ENCODE peak calls at places on chromosomes 7 and 10, in nine cellular contexts. T is WERI-Rb-1, X is osteoblast, O is fibroblast of the aortic adventitia, W is cardiac fibroblast, D is mucosa of descending colon, U is hepatocyte, L is fibroblast of pulmonary artery, G is gastrocnemius medialis. H is an unnamed sample.
A peak's percentile ranks its signal among the peaks of the same experiment; 100 is the strongest.

GRCh38 chr7:103727982-103728610 is 261.4 kb downstream of the RELN start:
- DNase-seq in T (no peak), L (no peak), D (no peak), U (no peak), O (no peak), G (no peak), X (no peak), W (no peak), H (no peak)

GRCh38 chr10:76459016-76459415 is 1027.6 kb downstream of the LRMDA start:
- DNase-seq in T (no peak), X (no peak), G (no peak), W (no peak), O (peak; percentile 59), L (no peak), D (no peak), U (no peak), H (no peak)

GRCh38 chr7:98105942-98106544 is 619 bp upstream of the LMTK2 start:
- DNase-seq in G (no peak), X (no peak), D (peak; percentile 67), O (no peak), T (no peak), U (peak; percentile 28), W (no peak), L (no peak), H (peak; percentile 23)

GRCh38 chr7:41503438-41503837 is 199.5 kb downstream of the INHBA start:
- DNase-seq in U (no peak), O (peak; percentile 11), G (no peak), T (no peak), L (peak; percentile 14), W (peak; percentile 43), D (no peak), X (peak; percentile 75), H (no peak)

GRCh38 chr10:3484306-3485187 is 300.5 kb downstream of the KLF6 start:
- DNase-seq in W (peak; percentile 66), O (no peak), T (no peak), X (peak; percentile 90), L (peak; percentile 44), G (no peak), D (no peak), U (no peak), H (no peak)

GRCh38 chr7:144454256-144455039 is 51.0 kb upstream of the NOBOX start:
- DNase-seq in O (peak; percentile 2), L (peak; percentile 13), U (no peak), W (peak; percentile 18), X (no peak), T (no peak), D (no peak), G (no peak), H (no peak)

GRCh38 chr7:34841326-34841725 is 183.3 kb downstream of the NPSR1 start:
- DNase-seq in U (no peak), X (no peak), L (no peak), O (no peak), T (peak; percentile 65), D (no peak), G (no peak), W (no peak), H (no peak)

GRCh38 chr10:19904202-19904661 is 88.0 kb downstream of the PLXDC2 start:
- DNase-seq in G (no peak), O (no peak), X (no peak), L (peak; percentile 27), U (no peak), W (peak; percentile 58), D (no peak), T (no peak), H (no peak)

GRCh38 chr7:66683770-66684123 is 55.1 kb downstream of the KCTD7 start:
- DNase-seq in W (peak; percentile 7), U (no peak), D (no peak), O (peak; percentile 16), X (no peak), T (no peak), G (no peak), L (no peak), H (peak; percentile 45)

GRCh38 chr10:12319085-12319484 is 30.3 kb upstream of the CAMK1D start:
- DNase-seq in U (no peak), G (no peak), L (no peak), W (no peak), O (no peak), D (no peak), X (no peak), T (no peak), H (no peak)

GRCh38 chr10:98301664-98302319 is 33.8 kb upstream of the LOXL4 start:
- DNase-seq in X (no peak), D (no peak), O (no peak), G (no peak), W (no peak), L (no peak), U (no peak), T (peak; percentile 86), H (peak; percentile 25)

GRCh38 chr10:34430685-34431084 is 384.4 kb downstream of the PARD3 start:
- DNase-seq in G (no peak), U (no peak), O (no peak), L (no peak), X (no peak), T (no peak), W (peak; percentile 19), D (no peak), H (no peak)

GRCh38 chr7:24720283-24720682 is 37.0 kb downstream of the GSDME start:
- DNase-seq in O (no peak), D (no peak), X (no peak), T (no peak), W (no peak), G (no peak), L (no peak), U (no peak), H (no peak)

GRCh38 chr10:72424561-72424960 is 69.8 kb upstream of the DNAJB12 start:
- DNase-seq in T (no peak), O (no peak), W (no peak), L (peak; percentile 6), U (no peak), D (no peak), X (no peak), G (no peak), H (no peak)

GRCh38 chr10:6014241-6014761 is 37.0 kb upstream of the IL15RA start:
- DNase-seq in W (peak; percentile 64), O (peak; percentile 69), T (peak; percentile 6), L (peak; percentile 69), G (peak; percentile 29), U (peak; percentile 58), D (no peak), X (no peak), H (peak; percentile 57)

GRCh38 chr10:49366460-49366859 is 29.4 kb downstream of the DRGX start:
- DNase-seq in O (no peak), X (no peak), L (no peak), T (no peak), G (no peak), U (no peak), W (no peak), D (no peak), H (no peak)

GRCh38 chr10:125153693-125154490 is 6.5 kb downstream of the CTBP2 start:
- DNase-seq in L (no peak), W (peak; percentile 43), O (peak; percentile 54), D (no peak), U (peak; percentile 38), X (peak; percentile 92), G (no peak), T (no peak), H (peak; percentile 50)
- H3K4me3 ChIP-seq in L (no peak overlapping the region), W (no peak overlapping the region), O (no peak overlapping the region), D (no peak overlapping the region), U (no peak overlapping the region), X (no peak overlapping the region), G (no peak overlapping the region), T (no peak overlapping the region), H (no peak overlapping the region)

GRCh38 chr10:118712930-118713634 is 41.7 kb downstream of the CACUL1 start:
- DNase-seq in D (no peak), G (no peak), O (no peak), U (no peak), L (no peak), W (no peak), X (no peak), T (peak; percentile 39), H (no peak)
- TF ChIP-seq CTCF in D (no peak), G (no peak), O (peak; percentile 21), U (no peak), L (peak; percentile 7), W (peak; percentile 22), X (no peak), T (peak; percentile 71), H (no peak)

GRCh38 chr7:128940494-128941322 is 3.0 kb downstream of the IRF5 start:
- DNase-seq in D (peak; percentile 88), O (no peak), L (no peak), X (peak; percentile 76), W (no peak), T (no peak), G (no peak), U (no peak), H (no peak)
- H3K4me3 ChIP-seq in D (no peak overlapping the region), O (no peak overlapping the region), L (no peak overlapping the region), X (no peak overlapping the region), W (no peak overlapping the region), T (no peak overlapping the region), G (no peak overlapping the region), U (no peak overlapping the region), H (no peak overlapping the region)

DNA sequence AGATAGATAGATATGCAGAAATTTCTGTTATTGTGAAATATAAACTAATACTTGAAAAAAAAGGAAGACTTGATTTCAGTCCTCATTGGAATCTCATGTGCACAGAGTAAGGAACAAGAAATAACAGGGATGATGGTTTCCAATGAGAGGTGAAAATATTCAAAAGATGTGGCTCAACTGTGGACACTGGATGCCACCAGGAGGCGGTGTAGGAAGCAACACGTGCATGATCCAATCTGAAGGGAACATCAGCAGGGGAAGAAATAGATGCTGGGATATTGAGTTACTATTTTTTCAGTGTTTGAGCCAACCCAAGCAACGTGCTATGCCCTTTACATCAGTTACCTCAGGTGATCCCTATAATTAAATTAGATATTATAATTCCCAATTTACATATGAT is 710.8 kb upstream of the LRRTM3 start:
- DNase-seq in D (no peak), W (no peak), U (peak; percentile 5), L (no peak), G (no peak), X (peak; percentile 44), O (no peak), T (no peak), H (no peak)
- TF ChIP-seq CTCF in D (no peak), W (peak; percentile 9), U (peak; percentile 14), L (no peak), G (no peak), X (no peak), O (no peak), T (no peak), H (no peak)

DNA sequence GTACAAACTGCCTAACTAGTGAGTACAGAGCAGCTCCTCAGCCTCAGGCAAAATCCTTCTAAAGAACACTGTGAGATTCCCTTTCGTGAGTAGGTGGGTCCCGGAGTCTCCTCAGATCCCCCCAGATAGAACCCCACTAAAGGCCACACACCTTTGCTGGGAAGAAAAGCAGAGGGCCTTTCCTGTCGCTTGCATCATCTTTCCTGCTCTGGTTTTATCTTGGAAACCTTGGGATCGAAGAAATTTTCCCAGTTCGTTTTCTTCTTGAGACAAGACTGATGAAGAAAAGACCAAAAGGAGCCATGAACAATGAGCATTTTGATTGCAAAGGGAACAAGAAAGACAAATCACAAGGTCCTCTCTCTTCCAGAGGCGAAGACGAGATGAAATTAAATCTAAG is 40.8 kb downstream of the ICA1 start:
- DNase-seq in G (no peak), D (no peak), X (no peak), W (no peak), O (no peak), U (no peak), L (no peak), T (no peak), H (no peak)
- H3K4me3 ChIP-seq in G (no peak overlapping the region), D (no peak overlapping the region), X (no peak overlapping the region), W (no peak overlapping the region), O (no peak overlapping the region), U (no peak overlapping the region), L (no peak overlapping the region), T (no peak overlapping the region), H (no peak overlapping the region)